ENCODE peak calls at places on chromosomes 7 and 10, in eight cellular contexts. D is SW480, Z is progenitor cell of endocrine pancreas, A is Calu3, F is choroid plexus epithelial cell, K is lung, O is KBM-7, U is nephron progenitor cell. M is an unnamed sample.

GRCh38 chr10:119616879-119617580 is 20.3 kb upstream of the TIAL1 start:
- DNase-seq in U (peak), Z (no peak), O (no peak), K (no peak), F (peak), D (no peak), A (no peak), M (no peak)

GRCh38 chr7:65307651-65308299 is 65.9 kb upstream of the ZNF92 start:
- DNase-seq in Z (peak), O (peak), F (peak), K (peak), U (peak), A (peak), D (peak), M (peak)

GRCh38 chr7:150992833-150993302 is 2.1 kb downstream of the NOS3 start:
- DNase-seq in O (no peak), D (no peak), A (no peak), K (no peak), Z (no peak), F (peak), U (peak), M (no peak)

GRCh38 chr7:43782768-43783555 is 24.5 kb downstream of the BLVRA start:
- DNase-seq in D (no peak), O (no peak), F (no peak), U (no peak), K (no peak), Z (no peak), A (no peak), M (no peak)

GRCh38 chr7:43196379-43196778 is 83.9 kb downstream of the HECW1 start:
- DNase-seq in K (no peak), A (no peak), D (no peak), F (no peak), Z (no peak), O (no peak), U (no peak), M (peak)

GRCh38 chr10:42781893-42782445 is 626 bp upstream of the BMS1 start:
- DNase-seq in D (no peak), U (no peak), O (no peak), Z (no peak), F (peak), A (peak), K (no peak), M (no peak)

GRCh38 chr10:5297466-5297865 is 67.3 kb upstream of the UCN3 start:
- DNase-seq in O (peak), A (no peak), F (peak), Z (no peak), U (no peak), K (peak), D (no peak), M (no peak)

GRCh38 chr10:43228783-43229207 is 38.1 kb downstream of the RASGEF1A start:
- DNase-seq in A (no peak), Z (peak), K (no peak), O (no peak), U (peak), D (no peak), F (no peak), M (no peak)

GRCh38 chr10:71212249-71213126 is at the start of gene UNC5B:
- DNase-seq in U (peak), O (peak), Z (peak), F (peak), A (peak), K (peak), D (peak), M (no peak)

GRCh38 chr7:27740449-27741086 is 606 bp downstream of the TAX1BP1 start:
- DNase-seq in D (peak), Z (peak), F (peak), A (peak), U (peak), K (peak), O (peak), M (peak)

GRCh38 chr10:103781329-103782061 is 73.9 kb downstream of the SH3PXD2A start:
- DNase-seq in U (no peak), F (peak), D (peak), A (no peak), O (peak), Z (no peak), K (no peak), M (peak)